ENCODE peak calls at places on chromosomes 13 and 19, in four cellular contexts. One of them, this sample, is unnamed.

GRCh38 chr13:51731759-51732158 is 72.2 kb downstream of the DHRS12 start:
- DNase-seq in dermis microvascular lymphatic vessel endothelial cell: no peak
- DNase-seq in omental fat pad: no peak
- DNase-seq in C1 segment of cervical spinal cord: no peak
- DNase-seq in this sample: no peak

GRCh38 chr13:87887459-87888123 is 216.4 kb downstream of the SLITRK5 start:
- DNase-seq in dermis microvascular lymphatic vessel endothelial cell: no peak
- DNase-seq in omental fat pad: no peak
- DNase-seq in C1 segment of cervical spinal cord: no peak
- DNase-seq in this sample: no peak

GRCh38 chr19:40388486-40388885 is 1.5 kb downstream of the HIPK4 start:
- DNase-seq in dermis microvascular lymphatic vessel endothelial cell: no peak
- DNase-seq in omental fat pad: no peak
- DNase-seq in C1 segment of cervical spinal cord: no peak
- DNase-seq in this sample: no peak

GRCh38 chr13:42740753-42741152 is 40.6 kb upstream of the FAM216B start:
- DNase-seq in dermis microvascular lymphatic vessel endothelial cell: no peak
- DNase-seq in omental fat pad: no peak
- DNase-seq in C1 segment of cervical spinal cord: peak
- DNase-seq in this sample: peak

GRCh38 chr13:27295096-27295495 is 24.5 kb downstream of the RASL11A start:
- DNase-seq in dermis microvascular lymphatic vessel endothelial cell: no peak
- DNase-seq in omental fat pad: no peak
- DNase-seq in C1 segment of cervical spinal cord: no peak
- DNase-seq in this sample: no peak

GRCh38 chr19:10305139-10305806 is 4.3 kb downstream of the ZGLP1 start:
- DNase-seq in dermis microvascular lymphatic vessel endothelial cell: no peak
- DNase-seq in omental fat pad: no peak
- DNase-seq in C1 segment of cervical spinal cord: no peak
- DNase-seq in this sample: peak

GRCh38 chr19:54431255-54431838 is 16.1 kb downstream of the TTYH1 start:
- DNase-seq in dermis microvascular lymphatic vessel endothelial cell: peak
- DNase-seq in omental fat pad: no peak
- DNase-seq in C1 segment of cervical spinal cord: no peak
- DNase-seq in this sample: no peak

GRCh38 chr13:102322211-102322610 is 79.6 kb downstream of the FGF14 start:
- DNase-seq in dermis microvascular lymphatic vessel endothelial cell: no peak
- DNase-seq in omental fat pad: no peak
- DNase-seq in C1 segment of cervical spinal cord: no peak
- DNase-seq in this sample: no peak

GRCh38 chr13:73072501-73072900 is 13.7 kb downstream of the KLF5 start:
- DNase-seq in dermis microvascular lymphatic vessel endothelial cell: no peak
- DNase-seq in omental fat pad: no peak
- DNase-seq in C1 segment of cervical spinal cord: no peak
- DNase-seq in this sample: no peak

GRCh38 chr13:113050856-113051431 is 54.6 kb upstream of the F7 start:
- DNase-seq in dermis microvascular lymphatic vessel endothelial cell: no peak
- DNase-seq in omental fat pad: no peak
- DNase-seq in C1 segment of cervical spinal cord: no peak
- DNase-seq in this sample: peak

GRCh38 chr13:49586717-49587116 is 1.4 kb upstream of the RCBTB1 start:
- DNase-seq in dermis microvascular lymphatic vessel endothelial cell: no peak
- DNase-seq in omental fat pad: no peak
- DNase-seq in C1 segment of cervical spinal cord: no peak
- DNase-seq in this sample: no peak

GRCh38 chr13:30292325-30292724 is 15.0 kb downstream of the KATNAL1 start:
- DNase-seq in dermis microvascular lymphatic vessel endothelial cell: no peak
- DNase-seq in omental fat pad: no peak
- DNase-seq in C1 segment of cervical spinal cord: no peak
- DNase-seq in this sample: peak

GRCh38 chr13:37788346-37788745 is 81.2 kb downstream of the TRPC4 start:
- DNase-seq in dermis microvascular lymphatic vessel endothelial cell: no peak
- DNase-seq in omental fat pad: no peak
- DNase-seq in C1 segment of cervical spinal cord: no peak
- DNase-seq in this sample: no peak

GRCh38 chr19:40613669-40614594 is 12.8 kb downstream of the LTBP4 start:
- DNase-seq in dermis microvascular lymphatic vessel endothelial cell: peak
- DNase-seq in omental fat pad: no peak
- DNase-seq in C1 segment of cervical spinal cord: no peak
- DNase-seq in this sample: peak

GRCh38 chr13:91375119-91375729 is 23.2 kb upstream of the GPC5 start:
- DNase-seq in dermis microvascular lymphatic vessel endothelial cell: no peak
- DNase-seq in omental fat pad: no peak
- DNase-seq in C1 segment of cervical spinal cord: no peak
- DNase-seq in this sample: peak

GRCh38 chr19:42422092-42422575 is 5.1 kb downstream of the LIPE start:
- DNase-seq in dermis microvascular lymphatic vessel endothelial cell: no peak
- DNase-seq in omental fat pad: no peak
- DNase-seq in C1 segment of cervical spinal cord: no peak
- DNase-seq in this sample: no peak

GRCh38 chr13:102021777-102022176 is 380.1 kb downstream of the FGF14 start:
- DNase-seq in dermis microvascular lymphatic vessel endothelial cell: no peak
- DNase-seq in omental fat pad: no peak
- DNase-seq in C1 segment of cervical spinal cord: no peak
- DNase-seq in this sample: no peak

GRCh38 chr19:3899531-3900294 is 19.2 kb downstream of the ATCAY start:
- DNase-seq in dermis microvascular lymphatic vessel endothelial cell: no peak
- DNase-seq in omental fat pad: no peak
- DNase-seq in C1 segment of cervical spinal cord: no peak
- DNase-seq in this sample: peak

GRCh38 chr13:112267650-112268049 is 108.5 kb upstream of the SPACA7 start:
- DNase-seq in dermis microvascular lymphatic vessel endothelial cell: no peak
- DNase-seq in omental fat pad: no peak
- DNase-seq in C1 segment of cervical spinal cord: no peak
- DNase-seq in this sample: no peak

GRCh38 chr13:33611016-33611805 is 206.7 kb upstream of the RFC3 start:
- DNase-seq in dermis microvascular lymphatic vessel endothelial cell: peak
- DNase-seq in omental fat pad: no peak
- DNase-seq in C1 segment of cervical spinal cord: peak
- DNase-seq in this sample: no peak

GRCh38 chr19:39413269-39413902 is 917 bp downstream of the PLEKHG2 start:
- DNase-seq in dermis microvascular lymphatic vessel endothelial cell: no peak
- DNase-seq in omental fat pad: no peak
- DNase-seq in C1 segment of cervical spinal cord: no peak
- DNase-seq in this sample: peak

GRCh38 chr13:30881931-30882899 is 23.9 kb upstream of the MEDAG start:
- DNase-seq in dermis microvascular lymphatic vessel endothelial cell: no peak
- DNase-seq in omental fat pad: no peak
- DNase-seq in C1 segment of cervical spinal cord: no peak
- DNase-seq in this sample: no peak

GRCh38 chr13:32851083-32852064 is 164.8 kb upstream of the KL start:
- DNase-seq in dermis microvascular lymphatic vessel endothelial cell: no peak
- DNase-seq in omental fat pad: no peak
- DNase-seq in C1 segment of cervical spinal cord: no peak
- DNase-seq in this sample: no peak

GRCh38 chr13:32883501-32883900 is 132.7 kb upstream of the KL start:
- DNase-seq in dermis microvascular lymphatic vessel endothelial cell: no peak
- DNase-seq in omental fat pad: no peak
- DNase-seq in C1 segment of cervical spinal cord: no peak
- DNase-seq in this sample: peak

GRCh38 chr19:33430674-33431277 is 57.3 kb downstream of the CEBPG start:
- DNase-seq in dermis microvascular lymphatic vessel endothelial cell: peak
- DNase-seq in omental fat pad: no peak
- DNase-seq in C1 segment of cervical spinal cord: peak
- DNase-seq in this sample: peak

GRCh38 chr19:28312269-28312668 is 900.7 kb downstream of the UQCRFS1 start:
- DNase-seq in dermis microvascular lymphatic vessel endothelial cell: no peak
- DNase-seq in omental fat pad: no peak
- DNase-seq in C1 segment of cervical spinal cord: no peak
- DNase-seq in this sample: no peak

GRCh38 chr19:55482128-55482961 is 2.6 kb upstream of the NAT14 start:
- DNase-seq in dermis microvascular lymphatic vessel endothelial cell: no peak
- DNase-seq in omental fat pad: no peak
- DNase-seq in C1 segment of cervical spinal cord: no peak
- DNase-seq in this sample: no peak

GRCh38 chr19:3467437-3468198 is 12.7 kb downstream of the SMIM24 start:
- DNase-seq in dermis microvascular lymphatic vessel endothelial cell: no peak
- DNase-seq in omental fat pad: no peak
- DNase-seq in C1 segment of cervical spinal cord: no peak
- DNase-seq in this sample: no peak

GRCh38 chr13:31200636-31200970 is 828 bp downstream of the B3GLCT start:
- DNase-seq in dermis microvascular lymphatic vessel endothelial cell: no peak
- DNase-seq in omental fat pad: no peak
- DNase-seq in C1 segment of cervical spinal cord: peak
- DNase-seq in this sample: no peak

GRCh38 chr19:47109541-47110375 is 3.8 kb downstream of the ZC3H4 start:
- DNase-seq in dermis microvascular lymphatic vessel endothelial cell: peak
- DNase-seq in omental fat pad: no peak
- DNase-seq in C1 segment of cervical spinal cord: no peak
- DNase-seq in this sample: peak

GRCh38 chr13:101917475-101917810 is 465.0 kb downstream of the ITGBL1 start:
- DNase-seq in dermis microvascular lymphatic vessel endothelial cell: no peak
- DNase-seq in omental fat pad: no peak
- DNase-seq in C1 segment of cervical spinal cord: no peak
- DNase-seq in this sample: peak

GRCh38 chr19:1651061-1651547 is 1.3 kb downstream of the TCF3 start:
- DNase-seq in dermis microvascular lymphatic vessel endothelial cell: no peak
- DNase-seq in omental fat pad: no peak
- DNase-seq in C1 segment of cervical spinal cord: no peak
- DNase-seq in this sample: peak

GRCh38 chr19:738509-739128 is 12.3 kb upstream of the MISP start:
- DNase-seq in dermis microvascular lymphatic vessel endothelial cell: no peak
- DNase-seq in omental fat pad: no peak
- DNase-seq in C1 segment of cervical spinal cord: no peak
- DNase-seq in this sample: no peak

GRCh38 chr19:50777830-50778303 is 7.6 kb downstream of the GPR32 start:
- DNase-seq in dermis microvascular lymphatic vessel endothelial cell: no peak
- DNase-seq in omental fat pad: no peak
- DNase-seq in C1 segment of cervical spinal cord: no peak
- DNase-seq in this sample: no peak

GRCh38 chr19:16814526-16815100 is 14.6 kb upstream of the SIN3B start:
- DNase-seq in dermis microvascular lymphatic vessel endothelial cell: no peak
- DNase-seq in omental fat pad: no peak
- DNase-seq in C1 segment of cervical spinal cord: no peak
- DNase-seq in this sample: peak

GRCh38 chr13:27401210-27401609 is 23.2 kb upstream of the GTF3A start:
- DNase-seq in dermis microvascular lymphatic vessel endothelial cell: no peak
- DNase-seq in omental fat pad: no peak
- DNase-seq in C1 segment of cervical spinal cord: no peak
- DNase-seq in this sample: no peak

GRCh38 chr19:14530005-14530348 is 583 bp downstream of the TECR start:
- DNase-seq in dermis microvascular lymphatic vessel endothelial cell: no peak
- DNase-seq in omental fat pad: peak
- DNase-seq in C1 segment of cervical spinal cord: peak
- DNase-seq in this sample: no peak

GRCh38 chr19:4115818-4116385 is 8.0 kb downstream of the MAP2K2 start:
- DNase-seq in dermis microvascular lymphatic vessel endothelial cell: no peak
- DNase-seq in omental fat pad: no peak
- DNase-seq in C1 segment of cervical spinal cord: no peak
- DNase-seq in this sample: no peak

GRCh38 chr19:55493052-55493649 is 4.9 kb downstream of the SSC5D start:
- DNase-seq in dermis microvascular lymphatic vessel endothelial cell: no peak
- DNase-seq in omental fat pad: no peak
- DNase-seq in C1 segment of cervical spinal cord: no peak
- DNase-seq in this sample: no peak

This sample was measured in NCI-H2171 treated with DMSO at 0.1 percent for 48 hours.